ENCODE peak calls at places on chromosomes 12 and 14, in six cellular contexts. One of them, this sample, is unnamed.
A peak's percentile ranks its signal among the peaks of the same experiment; 100 is the strongest.

GRCh38 chr12:27573972-27574371 is 50.0 kb downstream of the PPFIBP1 start:
- DNase-seq in activated CD4-positive, alpha-beta T cell treated with anti-CD3 and anti-CD28 coated beads for 48 hours: no peak
- DNase-seq in adipocyte: peak; percentile 57
- DNase-seq in activated T-cell treated with anti-CD3 and anti-CD28 coated beads, Interleukin-2, amount 50 U/mL, for 72 hours: no peak
- DNase-seq in H4: peak; percentile 51
- DNase-seq in stimulated activated CD4-positive, alpha-beta T cell treated with anti-CD3 and anti-CD28 coated beads, Interleukin-15, amount 100 ng/mL, for 1 hour: no peak
- DNase-seq in this sample: no peak

GRCh38 chr14:80213602-80214001 is 2.3 kb upstream of the DIO2 start:
- DNase-seq in activated CD4-positive, alpha-beta T cell treated with anti-CD3 and anti-CD28 coated beads for 48 hours: peak; percentile 16
- DNase-seq in adipocyte: peak; percentile 81
- DNase-seq in activated T-cell treated with anti-CD3 and anti-CD28 coated beads, Interleukin-2, amount 50 U/mL, for 72 hours: peak; percentile 21
- DNase-seq in H4: peak; percentile 80
- DNase-seq in stimulated activated CD4-positive, alpha-beta T cell treated with anti-CD3 and anti-CD28 coated beads, Interleukin-15, amount 100 ng/mL, for 1 hour: no peak
- DNase-seq in this sample: no peak

GRCh38 chr12:26273811-26274210 is 78.4 kb downstream of the SSPN start:
- DNase-seq in activated CD4-positive, alpha-beta T cell treated with anti-CD3 and anti-CD28 coated beads for 48 hours: no peak
- DNase-seq in adipocyte: no peak
- DNase-seq in activated T-cell treated with anti-CD3 and anti-CD28 coated beads, Interleukin-2, amount 50 U/mL, for 72 hours: no peak
- DNase-seq in H4: peak; percentile 20
- DNase-seq in stimulated activated CD4-positive, alpha-beta T cell treated with anti-CD3 and anti-CD28 coated beads, Interleukin-15, amount 100 ng/mL, for 1 hour: no peak
- DNase-seq in this sample: no peak

GRCh38 chr12:1836241-1836803 is 16.0 kb downstream of the LRTM2 start:
- DNase-seq in activated CD4-positive, alpha-beta T cell treated with anti-CD3 and anti-CD28 coated beads for 48 hours: no peak
- DNase-seq in adipocyte: no peak
- DNase-seq in activated T-cell treated with anti-CD3 and anti-CD28 coated beads, Interleukin-2, amount 50 U/mL, for 72 hours: no peak
- DNase-seq in H4: no peak
- DNase-seq in stimulated activated CD4-positive, alpha-beta T cell treated with anti-CD3 and anti-CD28 coated beads, Interleukin-15, amount 100 ng/mL, for 1 hour: no peak
- DNase-seq in this sample: no peak

GRCh38 chr12:7935464-7935772 is 569 bp downstream of the SLC2A3 start:
- DNase-seq in activated CD4-positive, alpha-beta T cell treated with anti-CD3 and anti-CD28 coated beads for 48 hours: no peak
- DNase-seq in adipocyte: peak; percentile 45
- DNase-seq in activated T-cell treated with anti-CD3 and anti-CD28 coated beads, Interleukin-2, amount 50 U/mL, for 72 hours: no peak
- DNase-seq in H4: no peak
- DNase-seq in stimulated activated CD4-positive, alpha-beta T cell treated with anti-CD3 and anti-CD28 coated beads, Interleukin-15, amount 100 ng/mL, for 1 hour: no peak
- DNase-seq in this sample: no peak

GRCh38 chr14:64082837-64083236 is 211.3 kb downstream of the ESR2 start:
- DNase-seq in activated CD4-positive, alpha-beta T cell treated with anti-CD3 and anti-CD28 coated beads for 48 hours: no peak
- DNase-seq in adipocyte: no peak
- DNase-seq in activated T-cell treated with anti-CD3 and anti-CD28 coated beads, Interleukin-2, amount 50 U/mL, for 72 hours: no peak
- DNase-seq in H4: no peak
- DNase-seq in stimulated activated CD4-positive, alpha-beta T cell treated with anti-CD3 and anti-CD28 coated beads, Interleukin-15, amount 100 ng/mL, for 1 hour: no peak
- DNase-seq in this sample: no peak

GRCh38 chr12:118780939-118781338 is 200.4 kb upstream of the SRRM4 start:
- DNase-seq in activated CD4-positive, alpha-beta T cell treated with anti-CD3 and anti-CD28 coated beads for 48 hours: no peak
- DNase-seq in adipocyte: no peak
- DNase-seq in activated T-cell treated with anti-CD3 and anti-CD28 coated beads, Interleukin-2, amount 50 U/mL, for 72 hours: no peak
- DNase-seq in H4: no peak
- DNase-seq in stimulated activated CD4-positive, alpha-beta T cell treated with anti-CD3 and anti-CD28 coated beads, Interleukin-15, amount 100 ng/mL, for 1 hour: no peak
- DNase-seq in this sample: no peak

GRCh38 chr12:121537814-121538698 is 42.8 kb downstream of the KDM2B start:
- DNase-seq in activated CD4-positive, alpha-beta T cell treated with anti-CD3 and anti-CD28 coated beads for 48 hours: peak; percentile 39
- DNase-seq in adipocyte: peak; percentile 69
- DNase-seq in activated T-cell treated with anti-CD3 and anti-CD28 coated beads, Interleukin-2, amount 50 U/mL, for 72 hours: peak; percentile 55
- DNase-seq in H4: no peak
- DNase-seq in stimulated activated CD4-positive, alpha-beta T cell treated with anti-CD3 and anti-CD28 coated beads, Interleukin-15, amount 100 ng/mL, for 1 hour: no peak
- DNase-seq in this sample: no peak

GRCh38 chr14:22761734-22762133 is 4.8 kb upstream of the OXA1L start:
- DNase-seq in activated CD4-positive, alpha-beta T cell treated with anti-CD3 and anti-CD28 coated beads for 48 hours: no peak
- DNase-seq in adipocyte: no peak
- DNase-seq in activated T-cell treated with anti-CD3 and anti-CD28 coated beads, Interleukin-2, amount 50 U/mL, for 72 hours: no peak
- DNase-seq in H4: no peak
- DNase-seq in stimulated activated CD4-positive, alpha-beta T cell treated with anti-CD3 and anti-CD28 coated beads, Interleukin-15, amount 100 ng/mL, for 1 hour: no peak
- DNase-seq in this sample: no peak

GRCh38 chr12:9762369-9762768 is 1.7 kb upstream of the CD69 start:
- DNase-seq in activated CD4-positive, alpha-beta T cell treated with anti-CD3 and anti-CD28 coated beads for 48 hours: no peak
- DNase-seq in adipocyte: no peak
- DNase-seq in activated T-cell treated with anti-CD3 and anti-CD28 coated beads, Interleukin-2, amount 50 U/mL, for 72 hours: no peak
- DNase-seq in H4: no peak
- DNase-seq in stimulated activated CD4-positive, alpha-beta T cell treated with anti-CD3 and anti-CD28 coated beads, Interleukin-15, amount 100 ng/mL, for 1 hour: no peak
- DNase-seq in this sample: no peak

GRCh38 chr12:14961466-14962155 is at the start of gene ARHGDIB:
- DNase-seq in activated CD4-positive, alpha-beta T cell treated with anti-CD3 and anti-CD28 coated beads for 48 hours: peak; percentile 78
- DNase-seq in adipocyte: no peak
- DNase-seq in activated T-cell treated with anti-CD3 and anti-CD28 coated beads, Interleukin-2, amount 50 U/mL, for 72 hours: peak; percentile 69
- DNase-seq in H4: no peak
- DNase-seq in stimulated activated CD4-positive, alpha-beta T cell treated with anti-CD3 and anti-CD28 coated beads, Interleukin-15, amount 100 ng/mL, for 1 hour: peak; percentile 56
- DNase-seq in this sample: no peak

GRCh38 chr14:37650356-37651037 is 55.1 kb downstream of the TTC6 start:
- DNase-seq in activated CD4-positive, alpha-beta T cell treated with anti-CD3 and anti-CD28 coated beads for 48 hours: no peak
- DNase-seq in adipocyte: no peak
- DNase-seq in activated T-cell treated with anti-CD3 and anti-CD28 coated beads, Interleukin-2, amount 50 U/mL, for 72 hours: no peak
- DNase-seq in H4: peak; percentile 29
- DNase-seq in stimulated activated CD4-positive, alpha-beta T cell treated with anti-CD3 and anti-CD28 coated beads, Interleukin-15, amount 100 ng/mL, for 1 hour: no peak
- DNase-seq in this sample: no peak

GRCh38 chr12:81086342-81086741 is 8.5 kb downstream of the ACSS3 start:
- DNase-seq in activated CD4-positive, alpha-beta T cell treated with anti-CD3 and anti-CD28 coated beads for 48 hours: no peak
- DNase-seq in adipocyte: no peak
- DNase-seq in activated T-cell treated with anti-CD3 and anti-CD28 coated beads, Interleukin-2, amount 50 U/mL, for 72 hours: no peak
- DNase-seq in H4: no peak
- DNase-seq in stimulated activated CD4-positive, alpha-beta T cell treated with anti-CD3 and anti-CD28 coated beads, Interleukin-15, amount 100 ng/mL, for 1 hour: no peak
- DNase-seq in this sample: no peak

GRCh38 chr14:60195179-60195810 is 30.1 kb upstream of the DHRS7 start:
- DNase-seq in activated CD4-positive, alpha-beta T cell treated with anti-CD3 and anti-CD28 coated beads for 48 hours: no peak
- DNase-seq in adipocyte: no peak
- DNase-seq in activated T-cell treated with anti-CD3 and anti-CD28 coated beads, Interleukin-2, amount 50 U/mL, for 72 hours: no peak
- DNase-seq in H4: no peak
- DNase-seq in stimulated activated CD4-positive, alpha-beta T cell treated with anti-CD3 and anti-CD28 coated beads, Interleukin-15, amount 100 ng/mL, for 1 hour: no peak
- DNase-seq in this sample: no peak